ENCODE peak calls at places on chromosomes 12 and 14, in nine cellular contexts. F, K, M, A, D, W, P, E and U are unnamed samples.

GRCh38 chr12:102971227-102971626 is 13.8 kb downstream of the ASCL1 start:
- DNase-seq in F (no peak), K (no peak), M (no peak), A (no peak), D (no peak), W (no peak), P (no peak), E (no peak), U (no peak)

GRCh38 chr12:23831739-23832138 is 117.7 kb downstream of the SOX5 start:
- DNase-seq in F (no peak), K (no peak), M (no peak), A (no peak), D (no peak), W (no peak), P (no peak), E (no peak), U (no peak)

GRCh38 chr12:97275261-97276197 is 187.1 kb upstream of the RMST start:
- DNase-seq in F (no peak), K (no peak), M (no peak), A (peak), D (peak), W (peak), P (no peak), E (no peak), U (no peak)

GRCh38 chr12:15956413-15957185 is 45.5 kb downstream of the DERA start:
- DNase-seq in F (no peak), K (no peak), M (no peak), A (no peak), D (no peak), W (peak), P (no peak), E (no peak), U (no peak)

GRCh38 chr12:107884769-107885694 is 110.5 kb downstream of the ASCL4 start:
- DNase-seq in F (peak), K (peak), M (peak), A (no peak), D (peak), W (peak), P (peak), E (peak), U (no peak)

GRCh38 chr12:89414851-89415250 is 62.5 kb upstream of the DUSP6 start:
- DNase-seq in F (no peak), K (no peak), M (no peak), A (no peak), D (no peak), W (no peak), P (no peak), E (no peak), U (no peak)

GRCh38 chr12:54631988-54632728 is 2.5 kb downstream of the LACRT start:
- DNase-seq in F (no peak), K (no peak), M (no peak), A (no peak), D (no peak), W (no peak), P (no peak), E (no peak), U (no peak)

GRCh38 chr12:18462437-18462836 is 201.1 kb downstream of the PIK3C2G start:
- DNase-seq in F (no peak), K (peak), M (no peak), A (no peak), D (peak), W (peak), P (no peak), E (peak), U (no peak)

GRCh38 chr14:44316647-44317432 is 190.2 kb downstream of the FSCB start:
- DNase-seq in F (peak), K (no peak), M (no peak), A (no peak), D (no peak), W (no peak), P (peak), E (peak), U (no peak)

GRCh38 chr12:107547421-107547820 is 138.2 kb upstream of the PWP1 start:
- DNase-seq in F (no peak), K (no peak), M (no peak), A (no peak), D (no peak), W (no peak), P (no peak), E (no peak), U (no peak)

GRCh38 chr12:92503029-92503931 is 199.5 kb upstream of the PLEKHG7 start:
- DNase-seq in F (no peak), K (no peak), M (no peak), A (no peak), D (no peak), W (peak), P (no peak), E (no peak), U (peak)

GRCh38 chr12:109532721-109533486 is 40.4 kb downstream of the MMAB start:
- DNase-seq in F (no peak), K (no peak), M (no peak), A (no peak), D (no peak), W (no peak), P (no peak), E (no peak), U (no peak)

GRCh38 chr14:45526715-45527549 is 273.9 kb upstream of the MIS18BP1 start:
- DNase-seq in F (peak), K (no peak), M (no peak), A (no peak), D (no peak), W (no peak), P (no peak), E (no peak), U (no peak)

GRCh38 chr12:87870493-87870892 is 158.7 kb downstream of the C12orf50 start:
- DNase-seq in F (no peak), K (no peak), M (no peak), A (no peak), D (no peak), W (no peak), P (no peak), E (no peak), U (no peak)

GRCh38 chr12:87866602-87867292 is 162.5 kb downstream of the C12orf50 start:
- DNase-seq in F (no peak), K (no peak), M (no peak), A (no peak), D (no peak), W (no peak), P (no peak), E (peak), U (no peak)

GRCh38 chr12:87870061-87870460 is 159.1 kb downstream of the C12orf50 start:
- DNase-seq in F (no peak), K (no peak), M (no peak), A (no peak), D (no peak), W (no peak), P (no peak), E (no peak), U (no peak)

GRCh38 chr12:87871061-87871460 is 158.1 kb downstream of the C12orf50 start:
- DNase-seq in F (no peak), K (no peak), M (no peak), A (no peak), D (no peak), W (no peak), P (no peak), E (no peak), U (no peak)
- H3K27ac ChIP-seq in F (peak), K (no peak), M (no peak), A (no peak), D (no peak), W (no peak), P (no peak), E (no peak), U (no peak)

DNA sequence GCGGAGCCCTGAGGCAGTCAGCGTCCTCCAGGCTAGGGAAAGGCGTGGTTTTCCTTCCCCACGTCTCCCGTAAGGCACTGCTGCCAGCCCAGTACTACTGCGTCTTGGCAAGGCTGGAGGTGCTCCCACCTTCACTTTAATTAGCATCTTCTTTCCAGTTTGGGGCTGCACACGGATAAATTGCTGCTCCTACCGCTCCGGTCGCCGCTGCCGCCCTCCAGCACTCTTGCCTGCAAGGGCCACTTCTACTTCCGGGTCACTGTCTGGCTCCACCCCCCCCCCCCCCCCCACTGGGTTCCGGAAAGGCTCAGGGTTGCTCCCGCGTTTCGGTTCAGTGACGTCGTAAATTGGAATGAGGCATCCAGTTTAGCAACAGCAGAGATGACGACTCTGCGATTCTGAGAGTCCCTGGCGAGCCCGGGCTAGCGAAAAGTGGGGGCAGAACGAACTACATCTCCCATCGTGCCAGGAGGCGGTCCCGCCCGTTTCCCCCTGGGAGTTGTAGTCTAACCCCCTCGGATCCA is at the start of gene NEDD8:
- DNase-seq in F (peak), K (peak), M (peak), A (peak), D (peak), W (peak), P (peak), E (peak), U (peak)
- TF ChIP-seq POLR2A in F (peak), K (peak), M (peak), A (peak), D (peak), W (no peak), P (peak), E (peak), U (no peak)

GRCh38 chr12:114678718-114679117 is 5.3 kb downstream of the TBX3 start:
- DNase-seq in F (no peak), K (no peak), M (no peak), A (no peak), D (no peak), W (peak), P (no peak), E (no peak), U (no peak)
- H3K27ac ChIP-seq in F (no peak), K (no peak), M (no peak), A (peak), D (peak), W (peak), P (no peak), E (no peak), U (peak)

GRCh38 chr14:68787235-68787727 is 5.6 kb downstream of the ZFP36L1 start:
- DNase-seq in F (no peak), K (no peak), M (no peak), A (peak), D (no peak), W (peak), P (peak), E (peak), U (peak)

GRCh38 chr14:68788275-68789001 is 4.4 kb downstream of the ZFP36L1 start:
- DNase-seq in F (no peak), K (no peak), M (no peak), A (peak), D (no peak), W (no peak), P (no peak), E (peak), U (no peak)

GRCh38 chr14:68784995-68785816 is 7.7 kb downstream of the ZFP36L1 start:
- DNase-seq in F (peak), K (no peak), M (no peak), A (peak), D (no peak), W (no peak), P (no peak), E (peak), U (no peak)

GRCh38 chr14:68785817-68786490 is 6.9 kb downstream of the ZFP36L1 start:
- DNase-seq in F (peak), K (no peak), M (no peak), A (peak), D (no peak), W (no peak), P (peak), E (peak), U (peak)

DNA sequence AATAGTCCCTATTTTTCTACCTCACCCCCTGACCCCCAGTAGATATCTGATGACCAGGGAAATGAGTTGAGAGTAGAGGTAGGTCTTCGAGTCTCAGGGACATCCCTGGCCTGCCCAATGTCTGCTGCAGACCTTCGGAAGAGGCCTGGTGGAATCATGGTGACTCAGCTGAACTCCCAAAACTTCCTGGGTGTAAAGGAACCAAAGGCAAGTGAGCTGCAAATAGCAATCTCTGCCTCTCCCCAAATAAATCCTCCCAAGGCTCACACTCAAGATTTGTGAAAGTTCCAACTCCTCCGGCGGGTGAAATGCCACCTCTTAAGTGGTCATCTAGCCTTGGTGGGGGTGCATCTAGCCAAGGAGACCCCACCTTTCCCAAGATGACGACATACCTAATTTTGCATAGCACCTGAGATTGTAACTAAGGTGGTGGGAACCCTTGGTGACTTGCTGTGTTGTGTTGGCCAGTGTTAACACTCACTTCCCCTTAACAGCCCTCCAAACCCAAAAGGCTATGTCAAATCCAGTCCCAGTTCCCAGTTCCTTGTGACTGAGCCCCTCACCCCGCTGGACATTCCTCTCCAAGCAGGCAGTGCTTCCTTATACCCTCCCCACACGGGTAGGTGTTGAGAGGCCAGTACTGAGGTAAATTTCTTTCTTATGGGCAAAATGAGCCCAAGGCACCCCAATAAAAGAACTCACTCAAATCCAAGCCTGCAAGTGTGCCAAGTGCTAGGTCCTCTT is 6.2 kb downstream of the ZFP36L1 start:
- DNase-seq in F (peak), K (no peak), M (no peak), A (peak), D (no peak), W (peak), P (no peak), E (peak), U (peak)
- TF ChIP-seq POLR2A in F (no peak), K (no peak), M (no peak), A (no peak), D (no peak), W (no peak), P (peak), E (peak), U (no peak)